ENCODE peak calls at places on chromosomes 2 and 18, in six cellular contexts. One of them, this sample, is unnamed.

GRCh38 chr2:47054867-47055266 is 100.2 kb downstream of the STPG4 start:
- DNase-seq in GM12865: no peak
- DNase-seq in Calu3: no peak
- DNase-seq in WTC11: no peak
- DNase-seq in osteocyte: no peak
- DNase-seq in neural progenitor cell: no peak
- DNase-seq in this sample: no peak

GRCh38 chr2:152433289-152433688 is 98.3 kb downstream of the FMNL2 start:
- DNase-seq in GM12865: no peak
- DNase-seq in Calu3: no peak
- DNase-seq in WTC11: no peak
- DNase-seq in osteocyte: peak; percentile 10
- DNase-seq in neural progenitor cell: no peak
- DNase-seq in this sample: no peak

GRCh38 chr2:176830362-176830761 is 382.2 kb upstream of the HNRNPA3 start:
- DNase-seq in GM12865: peak; percentile 53
- DNase-seq in Calu3: peak; percentile 8
- DNase-seq in WTC11: no peak
- DNase-seq in osteocyte: no peak
- DNase-seq in neural progenitor cell: peak; percentile 66
- DNase-seq in this sample: peak; percentile 14

GRCh38 chr2:260507-261161 is 3.2 kb downstream of the SH3YL1 start:
- DNase-seq in GM12865: no peak
- DNase-seq in Calu3: no peak
- DNase-seq in WTC11: no peak
- DNase-seq in osteocyte: no peak
- DNase-seq in neural progenitor cell: no peak
- DNase-seq in this sample: no peak

GRCh38 chr2:226728996-226729395 is 70.6 kb downstream of the IRS1 start:
- DNase-seq in GM12865: no peak
- DNase-seq in Calu3: no peak
- DNase-seq in WTC11: no peak
- DNase-seq in osteocyte: no peak
- DNase-seq in neural progenitor cell: no peak
- DNase-seq in this sample: no peak

GRCh38 chr2:77520981-77521380 is 1.2 kb downstream of the LRRTM4 start:
- DNase-seq in GM12865: no peak
- DNase-seq in Calu3: no peak
- DNase-seq in WTC11: no peak
- DNase-seq in osteocyte: no peak
- DNase-seq in neural progenitor cell: peak; percentile 25
- DNase-seq in this sample: no peak

GRCh38 chr18:61948196-61948800 is 55.5 kb upstream of the RNF152 start:
- DNase-seq in GM12865: no peak
- DNase-seq in Calu3: no peak
- DNase-seq in WTC11: no peak
- DNase-seq in osteocyte: no peak
- DNase-seq in neural progenitor cell: peak; percentile 39
- DNase-seq in this sample: no peak

GRCh38 chr18:48306838-48307237 is 102.3 kb downstream of the ZBTB7C start:
- DNase-seq in GM12865: no peak
- DNase-seq in Calu3: no peak
- DNase-seq in WTC11: no peak
- DNase-seq in osteocyte: no peak
- DNase-seq in neural progenitor cell: peak; percentile 80
- DNase-seq in this sample: no peak

GRCh38 chr2:177906041-177906718 is 166.4 kb downstream of the PDE11A start:
- DNase-seq in GM12865: peak; percentile 77
- DNase-seq in Calu3: peak; percentile 85
- DNase-seq in WTC11: peak; percentile 88
- DNase-seq in osteocyte: peak; percentile 87
- DNase-seq in neural progenitor cell: peak; percentile 76
- DNase-seq in this sample: peak; percentile 82

GRCh38 chr2:118185210-118186109 is 97.2 kb downstream of the INSIG2 start:
- DNase-seq in GM12865: peak; percentile 67
- DNase-seq in Calu3: peak; percentile 70
- DNase-seq in WTC11: peak; percentile 62
- DNase-seq in osteocyte: no peak
- DNase-seq in neural progenitor cell: peak; percentile 77
- DNase-seq in this sample: peak; percentile 34

GRCh38 chr2:23124214-23124735 is 260.7 kb upstream of the KLHL29 start:
- DNase-seq in GM12865: no peak
- DNase-seq in Calu3: no peak
- DNase-seq in WTC11: no peak
- DNase-seq in osteocyte: no peak
- DNase-seq in neural progenitor cell: no peak
- DNase-seq in this sample: no peak

GRCh38 chr18:6055711-6056110 is 160.4 kb upstream of the TMEM200C start:
- DNase-seq in GM12865: no peak
- DNase-seq in Calu3: no peak
- DNase-seq in WTC11: no peak
- DNase-seq in osteocyte: no peak
- DNase-seq in neural progenitor cell: no peak
- DNase-seq in this sample: no peak

GRCh38 chr2:43224131-43224570 is 2.3 kb downstream of the ZFP36L2 start:
- DNase-seq in GM12865: peak; percentile 84
- DNase-seq in Calu3: peak; percentile 82
- DNase-seq in WTC11: peak; percentile 85
- DNase-seq in osteocyte: peak; percentile 91
- DNase-seq in neural progenitor cell: peak; percentile 91
- DNase-seq in this sample: peak; percentile 76

GRCh38 chr2:144032566-144032965 is 487.4 kb downstream of the ZEB2 start:
- DNase-seq in GM12865: no peak
- DNase-seq in Calu3: no peak
- DNase-seq in WTC11: no peak
- DNase-seq in osteocyte: no peak
- DNase-seq in neural progenitor cell: no peak
- DNase-seq in this sample: no peak

GRCh38 chr2:54402350-54402749 is 53.8 kb upstream of the SPTBN1 start:
- DNase-seq in GM12865: no peak
- DNase-seq in Calu3: no peak
- DNase-seq in WTC11: no peak
- DNase-seq in osteocyte: no peak
- DNase-seq in neural progenitor cell: no peak
- DNase-seq in this sample: no peak

GRCh38 chr2:174844295-174844708 is 80.0 kb upstream of the CHRNA1 start:
- DNase-seq in GM12865: no peak
- DNase-seq in Calu3: no peak
- DNase-seq in WTC11: no peak
- DNase-seq in osteocyte: no peak
- DNase-seq in neural progenitor cell: no peak
- DNase-seq in this sample: no peak

GRCh38 chr2:222504191-222504590 is 79.8 kb downstream of the SGPP2 start:
- DNase-seq in GM12865: no peak
- DNase-seq in Calu3: no peak
- DNase-seq in WTC11: no peak
- DNase-seq in osteocyte: no peak
- DNase-seq in neural progenitor cell: no peak
- DNase-seq in this sample: no peak

GRCh38 chr2:201127570-201127969 is 11.6 kb downstream of the CFLAR start:
- DNase-seq in GM12865: peak; percentile 68
- DNase-seq in Calu3: no peak
- DNase-seq in WTC11: no peak
- DNase-seq in osteocyte: peak; percentile 66
- DNase-seq in neural progenitor cell: no peak
- DNase-seq in this sample: no peak

GRCh38 chr2:207405150-207405549 is 124.6 kb upstream of the CREB1 start:
- DNase-seq in GM12865: no peak
- DNase-seq in Calu3: no peak
- DNase-seq in WTC11: no peak
- DNase-seq in osteocyte: no peak
- DNase-seq in neural progenitor cell: no peak
- DNase-seq in this sample: no peak

GRCh38 chr2:120239488-120240287 is 13.0 kb upstream of the RALB start:
- DNase-seq in GM12865: peak; percentile 44
- DNase-seq in Calu3: peak; percentile 75
- DNase-seq in WTC11: peak; percentile 49
- DNase-seq in osteocyte: no peak
- DNase-seq in neural progenitor cell: peak; percentile 28
- DNase-seq in this sample: peak; percentile 76

GRCh38 chr2:215032153-215032552 is 106.3 kb downstream of the ABCA12 start:
- DNase-seq in GM12865: no peak
- DNase-seq in Calu3: no peak
- DNase-seq in WTC11: no peak
- DNase-seq in osteocyte: no peak
- DNase-seq in neural progenitor cell: no peak
- DNase-seq in this sample: no peak

GRCh38 chr2:199716807-199717586 is 134.0 kb downstream of the FTCDNL1 start:
- DNase-seq in GM12865: no peak
- DNase-seq in Calu3: no peak
- DNase-seq in WTC11: no peak
- DNase-seq in osteocyte: no peak
- DNase-seq in neural progenitor cell: no peak
- DNase-seq in this sample: no peak

GRCh38 chr2:8754056-8754790 is 72.4 kb downstream of the ID2 start:
- DNase-seq in GM12865: no peak
- DNase-seq in Calu3: no peak
- DNase-seq in WTC11: no peak
- DNase-seq in osteocyte: no peak
- DNase-seq in neural progenitor cell: no peak
- DNase-seq in this sample: no peak

GRCh38 chr2:170005702-170006101 is 172.2 kb upstream of the MYO3B start:
- DNase-seq in GM12865: no peak
- DNase-seq in Calu3: no peak
- DNase-seq in WTC11: peak; percentile 21
- DNase-seq in osteocyte: no peak
- DNase-seq in neural progenitor cell: peak; percentile 19
- DNase-seq in this sample: no peak

GRCh38 chr2:112166801-112167499 is 28.8 kb downstream of the FBLN7 start:
- DNase-seq in GM12865: no peak
- DNase-seq in Calu3: no peak
- DNase-seq in WTC11: no peak
- DNase-seq in osteocyte: no peak
- DNase-seq in neural progenitor cell: no peak
- DNase-seq in this sample: no peak
- TF ChIP-seq CTCF in GM12865: no peak
- TF ChIP-seq CTCF in Calu3: no peak
- TF ChIP-seq CTCF in WTC11: no peak
- TF ChIP-seq CTCF in osteocyte: no peak
- TF ChIP-seq CTCF in neural progenitor cell: no peak
- TF ChIP-seq CTCF in this sample: no peak

GRCh38 chr2:61134141-61134540 is 27.8 kb upstream of the C2orf74 start:
- DNase-seq in GM12865: no peak
- DNase-seq in Calu3: no peak
- DNase-seq in WTC11: no peak
- DNase-seq in osteocyte: no peak
- DNase-seq in neural progenitor cell: no peak
- DNase-seq in this sample: no peak

GRCh38 chr2:61141151-61141550 is 20.8 kb upstream of the C2orf74 start:
- DNase-seq in GM12865: no peak
- DNase-seq in Calu3: no peak
- DNase-seq in WTC11: no peak
- DNase-seq in osteocyte: no peak
- DNase-seq in neural progenitor cell: no peak
- DNase-seq in this sample: no peak

GRCh38 chr2:61138859-61139258 is 23.1 kb upstream of the C2orf74 start:
- DNase-seq in GM12865: no peak
- DNase-seq in Calu3: no peak
- DNase-seq in WTC11: no peak
- DNase-seq in osteocyte: no peak
- DNase-seq in neural progenitor cell: no peak
- DNase-seq in this sample: no peak

DNA sequence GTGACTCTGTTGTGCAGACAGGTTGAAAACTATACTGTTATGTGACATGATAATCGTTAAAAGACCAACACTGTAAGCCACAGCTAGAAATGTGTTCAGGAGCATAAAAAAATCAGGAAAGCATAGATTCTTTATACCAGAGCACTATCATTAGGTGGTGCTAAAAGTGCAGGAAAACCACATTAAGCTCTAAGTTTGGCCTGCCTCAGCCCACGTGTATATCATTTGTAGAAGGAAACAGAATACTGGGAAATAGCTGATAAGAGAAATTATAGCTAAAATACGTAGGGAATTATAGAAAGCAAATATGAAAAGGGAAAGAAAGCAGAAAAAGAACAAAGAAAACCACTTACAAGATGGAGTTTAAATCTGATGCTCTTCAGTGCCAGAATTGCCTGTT is 26.5 kb upstream of the C2orf74 start:
- DNase-seq in GM12865: no peak
- DNase-seq in Calu3: no peak
- DNase-seq in WTC11: no peak
- DNase-seq in osteocyte: no peak
- DNase-seq in neural progenitor cell: no peak
- DNase-seq in this sample: no peak
- TF ChIP-seq CTCF in GM12865: no peak
- TF ChIP-seq CTCF in Calu3: no peak
- TF ChIP-seq CTCF in WTC11: no peak
- TF ChIP-seq CTCF in osteocyte: peak; percentile 58
- TF ChIP-seq CTCF in neural progenitor cell: peak; percentile 35
- TF ChIP-seq CTCF in this sample: no peak

GRCh38 chr2:236607471-236608307 is 38.1 kb downstream of the ACKR3 start:
- DNase-seq in GM12865: peak; percentile 13
- DNase-seq in Calu3: no peak
- DNase-seq in WTC11: no peak
- DNase-seq in osteocyte: no peak
- DNase-seq in neural progenitor cell: peak; percentile 27
- DNase-seq in this sample: no peak
- TF ChIP-seq CTCF in GM12865: no peak
- TF ChIP-seq CTCF in Calu3: no peak
- TF ChIP-seq CTCF in WTC11: no peak
- TF ChIP-seq CTCF in osteocyte: peak; percentile 46
- TF ChIP-seq CTCF in neural progenitor cell: peak; percentile 21
- TF ChIP-seq CTCF in this sample: no peak

GRCh38 chr2:141911485-141912066 is 219.2 kb downstream of the LRP1B start:
- DNase-seq in GM12865: peak; percentile 57
- DNase-seq in Calu3: peak; percentile 56
- DNase-seq in WTC11: peak; percentile 50
- DNase-seq in osteocyte: no peak
- DNase-seq in neural progenitor cell: peak; percentile 75
- DNase-seq in this sample: peak; percentile 30
- TF ChIP-seq CTCF in GM12865: peak; percentile 31
- TF ChIP-seq CTCF in Calu3: peak; percentile 24
- TF ChIP-seq CTCF in WTC11: no peak
- TF ChIP-seq CTCF in osteocyte: peak; percentile 54
- TF ChIP-seq CTCF in neural progenitor cell: peak; percentile 64
- TF ChIP-seq CTCF in this sample: peak; percentile 50

This sample was measured in endothelial cell.